ENCODE peak calls at places on chromosomes 6 and 20, in seven cellular contexts. One of them, this sample, is unnamed.

GRCh38 chr20:10925767-10926166 is 252.0 kb upstream of the JAG1 start:
- DNase-seq in astrocyte of the spinal cord: no peak
- DNase-seq in coronary artery: no peak
- DNase-seq in activated CD4-positive, alpha-beta memory T cell treated with anti-CD3 and anti-CD28 coated beads, Interleukin-2, amount 10 ng/mL, durations not matched to agents 7 days and 5 days: no peak
- DNase-seq in T-cell: no peak
- DNase-seq in KBM-7: no peak
- DNase-seq in T-helper 17 cell: no peak
- DNase-seq in this sample: no peak

GRCh38 chr6:25227854-25228253 is 51.3 kb upstream of the CARMIL1 start:
- DNase-seq in astrocyte of the spinal cord: no peak
- DNase-seq in coronary artery: no peak
- DNase-seq in activated CD4-positive, alpha-beta memory T cell treated with anti-CD3 and anti-CD28 coated beads, Interleukin-2, amount 10 ng/mL, durations not matched to agents 7 days and 5 days: no peak
- DNase-seq in T-cell: no peak
- DNase-seq in KBM-7: no peak
- DNase-seq in T-helper 17 cell: no peak
- DNase-seq in this sample: no peak

GRCh38 chr20:53826597-53827291 is 233.1 kb upstream of the ZNF217 start:
- DNase-seq in astrocyte of the spinal cord: no peak
- DNase-seq in coronary artery: no peak
- DNase-seq in activated CD4-positive, alpha-beta memory T cell treated with anti-CD3 and anti-CD28 coated beads, Interleukin-2, amount 10 ng/mL, durations not matched to agents 7 days and 5 days: no peak
- DNase-seq in T-cell: no peak
- DNase-seq in KBM-7: no peak
- DNase-seq in T-helper 17 cell: no peak
- DNase-seq in this sample: no peak

GRCh38 chr6:11083491-11083890 is 10.1 kb upstream of the SMIM13 start:
- DNase-seq in astrocyte of the spinal cord: peak; percentile 48
- DNase-seq in coronary artery: no peak
- DNase-seq in activated CD4-positive, alpha-beta memory T cell treated with anti-CD3 and anti-CD28 coated beads, Interleukin-2, amount 10 ng/mL, durations not matched to agents 7 days and 5 days: no peak
- DNase-seq in T-cell: no peak
- DNase-seq in KBM-7: no peak
- DNase-seq in T-helper 17 cell: no peak
- DNase-seq in this sample: no peak

GRCh38 chr6:149169761-149170359 is 147.7 kb upstream of the TAB2 start:
- DNase-seq in astrocyte of the spinal cord: peak; percentile 35
- DNase-seq in coronary artery: no peak
- DNase-seq in activated CD4-positive, alpha-beta memory T cell treated with anti-CD3 and anti-CD28 coated beads, Interleukin-2, amount 10 ng/mL, durations not matched to agents 7 days and 5 days: no peak
- DNase-seq in T-cell: no peak
- DNase-seq in KBM-7: no peak
- DNase-seq in T-helper 17 cell: no peak
- DNase-seq in this sample: no peak

GRCh38 chr6:111361648-111362047 is 121.4 kb downstream of the REV3L start:
- DNase-seq in astrocyte of the spinal cord: peak; percentile 48
- DNase-seq in coronary artery: no peak
- DNase-seq in activated CD4-positive, alpha-beta memory T cell treated with anti-CD3 and anti-CD28 coated beads, Interleukin-2, amount 10 ng/mL, durations not matched to agents 7 days and 5 days: no peak
- DNase-seq in T-cell: no peak
- DNase-seq in KBM-7: peak; percentile 45
- DNase-seq in T-helper 17 cell: no peak
- DNase-seq in this sample: no peak

GRCh38 chr6:11826779-11827178 is 48.2 kb upstream of the ADTRP start:
- DNase-seq in astrocyte of the spinal cord: no peak
- DNase-seq in coronary artery: no peak
- DNase-seq in activated CD4-positive, alpha-beta memory T cell treated with anti-CD3 and anti-CD28 coated beads, Interleukin-2, amount 10 ng/mL, durations not matched to agents 7 days and 5 days: no peak
- DNase-seq in T-cell: no peak
- DNase-seq in KBM-7: no peak
- DNase-seq in T-helper 17 cell: no peak
- DNase-seq in this sample: no peak

GRCh38 chr6:76072562-76072961 is at the start of gene IMPG1:
- DNase-seq in astrocyte of the spinal cord: no peak
- DNase-seq in coronary artery: no peak
- DNase-seq in activated CD4-positive, alpha-beta memory T cell treated with anti-CD3 and anti-CD28 coated beads, Interleukin-2, amount 10 ng/mL, durations not matched to agents 7 days and 5 days: no peak
- DNase-seq in T-cell: no peak
- DNase-seq in KBM-7: no peak
- DNase-seq in T-helper 17 cell: no peak
- DNase-seq in this sample: no peak

GRCh38 chr6:158322724-158323560 is 10.7 kb downstream of the TULP4 start:
- DNase-seq in astrocyte of the spinal cord: peak; percentile 59
- DNase-seq in coronary artery: no peak
- DNase-seq in activated CD4-positive, alpha-beta memory T cell treated with anti-CD3 and anti-CD28 coated beads, Interleukin-2, amount 10 ng/mL, durations not matched to agents 7 days and 5 days: no peak
- DNase-seq in T-cell: no peak
- DNase-seq in KBM-7: no peak
- DNase-seq in T-helper 17 cell: no peak
- DNase-seq in this sample: no peak

GRCh38 chr20:62739581-62740285 is 31.1 kb downstream of the NTSR1 start:
- DNase-seq in astrocyte of the spinal cord: no peak
- DNase-seq in coronary artery: no peak
- DNase-seq in activated CD4-positive, alpha-beta memory T cell treated with anti-CD3 and anti-CD28 coated beads, Interleukin-2, amount 10 ng/mL, durations not matched to agents 7 days and 5 days: peak; percentile 83
- DNase-seq in T-cell: no peak
- DNase-seq in KBM-7: peak; percentile 21
- DNase-seq in T-helper 17 cell: peak; percentile 32
- DNase-seq in this sample: no peak

GRCh38 chr6:33080127-33081089 is 4.6 kb downstream of the HLA-DPB1 start:
- DNase-seq in astrocyte of the spinal cord: peak; percentile 12
- DNase-seq in coronary artery: peak; percentile 84
- DNase-seq in activated CD4-positive, alpha-beta memory T cell treated with anti-CD3 and anti-CD28 coated beads, Interleukin-2, amount 10 ng/mL, durations not matched to agents 7 days and 5 days: no peak
- DNase-seq in T-cell: no peak
- DNase-seq in KBM-7: no peak
- DNase-seq in T-helper 17 cell: no peak
- DNase-seq in this sample: peak; percentile 88

GRCh38 chr6:41723178-41723935 is 12.1 kb downstream of the TFEB start:
- DNase-seq in astrocyte of the spinal cord: peak; percentile 79
- DNase-seq in coronary artery: no peak
- DNase-seq in activated CD4-positive, alpha-beta memory T cell treated with anti-CD3 and anti-CD28 coated beads, Interleukin-2, amount 10 ng/mL, durations not matched to agents 7 days and 5 days: no peak
- DNase-seq in T-cell: no peak
- DNase-seq in KBM-7: peak; percentile 94
- DNase-seq in T-helper 17 cell: no peak
- DNase-seq in this sample: no peak

GRCh38 chr6:26455357-26455970 is 2.3 kb upstream of the BTN2A1 start:
- DNase-seq in astrocyte of the spinal cord: no peak
- DNase-seq in coronary artery: no peak
- DNase-seq in activated CD4-positive, alpha-beta memory T cell treated with anti-CD3 and anti-CD28 coated beads, Interleukin-2, amount 10 ng/mL, durations not matched to agents 7 days and 5 days: no peak
- DNase-seq in T-cell: no peak
- DNase-seq in KBM-7: no peak
- DNase-seq in T-helper 17 cell: no peak
- DNase-seq in this sample: no peak

GRCh38 chr6:107800564-107801164 is 23.4 kb downstream of the SCML4 start:
- DNase-seq in astrocyte of the spinal cord: no peak
- DNase-seq in coronary artery: no peak
- DNase-seq in activated CD4-positive, alpha-beta memory T cell treated with anti-CD3 and anti-CD28 coated beads, Interleukin-2, amount 10 ng/mL, durations not matched to agents 7 days and 5 days: no peak
- DNase-seq in T-cell: no peak
- DNase-seq in KBM-7: no peak
- DNase-seq in T-helper 17 cell: no peak
- DNase-seq in this sample: no peak

GRCh38 chr6:14927398-14927797 is 318.5 kb upstream of the JARID2 start:
- DNase-seq in astrocyte of the spinal cord: no peak
- DNase-seq in coronary artery: no peak
- DNase-seq in activated CD4-positive, alpha-beta memory T cell treated with anti-CD3 and anti-CD28 coated beads, Interleukin-2, amount 10 ng/mL, durations not matched to agents 7 days and 5 days: no peak
- DNase-seq in T-cell: no peak
- DNase-seq in KBM-7: no peak
- DNase-seq in T-helper 17 cell: no peak
- DNase-seq in this sample: no peak

GRCh38 chr20:9185511-9185910 is 116.6 kb downstream of the PLCB4 start:
- DNase-seq in astrocyte of the spinal cord: peak; percentile 64
- DNase-seq in coronary artery: no peak
- DNase-seq in activated CD4-positive, alpha-beta memory T cell treated with anti-CD3 and anti-CD28 coated beads, Interleukin-2, amount 10 ng/mL, durations not matched to agents 7 days and 5 days: no peak
- DNase-seq in T-cell: no peak
- DNase-seq in KBM-7: no peak
- DNase-seq in T-helper 17 cell: no peak
- DNase-seq in this sample: no peak

GRCh38 chr20:53331151-53331973 is 262.3 kb downstream of the ZNF217 start:
- DNase-seq in astrocyte of the spinal cord: peak; percentile 1
- DNase-seq in coronary artery: no peak
- DNase-seq in activated CD4-positive, alpha-beta memory T cell treated with anti-CD3 and anti-CD28 coated beads, Interleukin-2, amount 10 ng/mL, durations not matched to agents 7 days and 5 days: no peak
- DNase-seq in T-cell: no peak
- DNase-seq in KBM-7: no peak
- DNase-seq in T-helper 17 cell: no peak
- DNase-seq in this sample: no peak

GRCh38 chr6:30044630-30045029 is 16.4 kb upstream of the POLR1H start:
- DNase-seq in astrocyte of the spinal cord: peak; percentile 36
- DNase-seq in coronary artery: no peak
- DNase-seq in activated CD4-positive, alpha-beta memory T cell treated with anti-CD3 and anti-CD28 coated beads, Interleukin-2, amount 10 ng/mL, durations not matched to agents 7 days and 5 days: no peak
- DNase-seq in T-cell: no peak
- DNase-seq in KBM-7: no peak
- DNase-seq in T-helper 17 cell: no peak
- DNase-seq in this sample: no peak

GRCh38 chr20:46638367-46639274 is 12.6 kb downstream of the SLC13A3 start:
- DNase-seq in astrocyte of the spinal cord: no peak
- DNase-seq in coronary artery: no peak
- DNase-seq in activated CD4-positive, alpha-beta memory T cell treated with anti-CD3 and anti-CD28 coated beads, Interleukin-2, amount 10 ng/mL, durations not matched to agents 7 days and 5 days: no peak
- DNase-seq in T-cell: no peak
- DNase-seq in KBM-7: no peak
- DNase-seq in T-helper 17 cell: no peak
- DNase-seq in this sample: no peak

GRCh38 chr6:72861935-72862432 is 240.1 kb downstream of the KCNQ5 start:
- DNase-seq in astrocyte of the spinal cord: peak; percentile 69
- DNase-seq in coronary artery: no peak
- DNase-seq in activated CD4-positive, alpha-beta memory T cell treated with anti-CD3 and anti-CD28 coated beads, Interleukin-2, amount 10 ng/mL, durations not matched to agents 7 days and 5 days: no peak
- DNase-seq in T-cell: no peak
- DNase-seq in KBM-7: peak; percentile 83
- DNase-seq in T-helper 17 cell: no peak
- DNase-seq in this sample: no peak

GRCh38 chr6:48996461-48997119 is 466.5 kb downstream of the MMUT start:
- DNase-seq in astrocyte of the spinal cord: no peak
- DNase-seq in coronary artery: no peak
- DNase-seq in activated CD4-positive, alpha-beta memory T cell treated with anti-CD3 and anti-CD28 coated beads, Interleukin-2, amount 10 ng/mL, durations not matched to agents 7 days and 5 days: no peak
- DNase-seq in T-cell: no peak
- DNase-seq in KBM-7: no peak
- DNase-seq in T-helper 17 cell: no peak
- DNase-seq in this sample: no peak

GRCh38 chr6:105879902-105880547 is 206.1 kb upstream of the PRDM1 start:
- DNase-seq in astrocyte of the spinal cord: no peak
- DNase-seq in coronary artery: no peak
- DNase-seq in activated CD4-positive, alpha-beta memory T cell treated with anti-CD3 and anti-CD28 coated beads, Interleukin-2, amount 10 ng/mL, durations not matched to agents 7 days and 5 days: peak; percentile 25
- DNase-seq in T-cell: no peak
- DNase-seq in KBM-7: peak; percentile 91
- DNase-seq in T-helper 17 cell: no peak
- DNase-seq in this sample: no peak

GRCh38 chr6:51839975-51840374 is 247.4 kb downstream of the PKHD1 start:
- DNase-seq in astrocyte of the spinal cord: no peak
- DNase-seq in coronary artery: no peak
- DNase-seq in activated CD4-positive, alpha-beta memory T cell treated with anti-CD3 and anti-CD28 coated beads, Interleukin-2, amount 10 ng/mL, durations not matched to agents 7 days and 5 days: no peak
- DNase-seq in T-cell: no peak
- DNase-seq in KBM-7: no peak
- DNase-seq in T-helper 17 cell: no peak
- DNase-seq in this sample: no peak

GRCh38 chr6:24890471-24890870 is 45.3 kb downstream of the RIPOR2 start:
- DNase-seq in astrocyte of the spinal cord: no peak
- DNase-seq in coronary artery: no peak
- DNase-seq in activated CD4-positive, alpha-beta memory T cell treated with anti-CD3 and anti-CD28 coated beads, Interleukin-2, amount 10 ng/mL, durations not matched to agents 7 days and 5 days: no peak
- DNase-seq in T-cell: no peak
- DNase-seq in KBM-7: no peak
- DNase-seq in T-helper 17 cell: no peak
- DNase-seq in this sample: no peak

GRCh38 chr6:170026272-170027110 is 264.4 kb downstream of the DLL1 start:
- DNase-seq in astrocyte of the spinal cord: no peak
- DNase-seq in coronary artery: peak; percentile 64
- DNase-seq in activated CD4-positive, alpha-beta memory T cell treated with anti-CD3 and anti-CD28 coated beads, Interleukin-2, amount 10 ng/mL, durations not matched to agents 7 days and 5 days: no peak
- DNase-seq in T-cell: no peak
- DNase-seq in KBM-7: no peak
- DNase-seq in T-helper 17 cell: no peak
- DNase-seq in this sample: peak; percentile 89

GRCh38 chr6:37674161-37674560 is 23.5 kb downstream of the MDGA1 start:
- DNase-seq in astrocyte of the spinal cord: no peak
- DNase-seq in coronary artery: no peak
- DNase-seq in activated CD4-positive, alpha-beta memory T cell treated with anti-CD3 and anti-CD28 coated beads, Interleukin-2, amount 10 ng/mL, durations not matched to agents 7 days and 5 days: no peak
- DNase-seq in T-cell: no peak
- DNase-seq in KBM-7: no peak
- DNase-seq in T-helper 17 cell: no peak
- DNase-seq in this sample: no peak

GRCh38 chr20:57661201-57662027 is 41.2 kb upstream of the ZBP1 start:
- DNase-seq in astrocyte of the spinal cord: no peak
- DNase-seq in coronary artery: peak; percentile 68
- DNase-seq in activated CD4-positive, alpha-beta memory T cell treated with anti-CD3 and anti-CD28 coated beads, Interleukin-2, amount 10 ng/mL, durations not matched to agents 7 days and 5 days: no peak
- DNase-seq in T-cell: no peak
- DNase-seq in KBM-7: no peak
- DNase-seq in T-helper 17 cell: peak; percentile 3
- DNase-seq in this sample: no peak

GRCh38 chr20:44720994-44721784 is 6.0 kb downstream of the CCN5 start:
- DNase-seq in astrocyte of the spinal cord: peak; percentile 67
- DNase-seq in coronary artery: no peak
- DNase-seq in activated CD4-positive, alpha-beta memory T cell treated with anti-CD3 and anti-CD28 coated beads, Interleukin-2, amount 10 ng/mL, durations not matched to agents 7 days and 5 days: no peak
- DNase-seq in T-cell: no peak
- DNase-seq in KBM-7: no peak
- DNase-seq in T-helper 17 cell: no peak
- DNase-seq in this sample: no peak

GRCh38 chr20:57389695-57390603 is 1.2 kb upstream of the RBM38 start:
- DNase-seq in astrocyte of the spinal cord: no peak
- DNase-seq in coronary artery: no peak
- DNase-seq in activated CD4-positive, alpha-beta memory T cell treated with anti-CD3 and anti-CD28 coated beads, Interleukin-2, amount 10 ng/mL, durations not matched to agents 7 days and 5 days: peak; percentile 66
- DNase-seq in T-cell: peak; percentile 48
- DNase-seq in KBM-7: no peak
- DNase-seq in T-helper 17 cell: peak; percentile 62
- DNase-seq in this sample: no peak

GRCh38 chr20:48817367-48818030 is 10.3 kb downstream of the PREX1 start:
- DNase-seq in astrocyte of the spinal cord: no peak
- DNase-seq in coronary artery: no peak
- DNase-seq in activated CD4-positive, alpha-beta memory T cell treated with anti-CD3 and anti-CD28 coated beads, Interleukin-2, amount 10 ng/mL, durations not matched to agents 7 days and 5 days: no peak
- DNase-seq in T-cell: no peak
- DNase-seq in KBM-7: no peak
- DNase-seq in T-helper 17 cell: no peak
- DNase-seq in this sample: no peak

GRCh38 chr6:77017537-77017936 is 445.8 kb downstream of the HTR1B start:
- DNase-seq in astrocyte of the spinal cord: no peak
- DNase-seq in coronary artery: no peak
- DNase-seq in activated CD4-positive, alpha-beta memory T cell treated with anti-CD3 and anti-CD28 coated beads, Interleukin-2, amount 10 ng/mL, durations not matched to agents 7 days and 5 days: no peak
- DNase-seq in T-cell: no peak
- DNase-seq in KBM-7: no peak
- DNase-seq in T-helper 17 cell: no peak
- DNase-seq in this sample: no peak

GRCh38 chr20:3209023-3209945 is at the start of gene ITPA:
- DNase-seq in astrocyte of the spinal cord: peak; percentile 33
- DNase-seq in coronary artery: no peak
- DNase-seq in activated CD4-positive, alpha-beta memory T cell treated with anti-CD3 and anti-CD28 coated beads, Interleukin-2, amount 10 ng/mL, durations not matched to agents 7 days and 5 days: peak; percentile 72
- DNase-seq in T-cell: peak; percentile 34
- DNase-seq in KBM-7: peak; percentile 71
- DNase-seq in T-helper 17 cell: peak; percentile 34
- DNase-seq in this sample: no peak

GRCh38 chr6:167988945-167989841 is 8.3 kb upstream of the KIF25 start:
- DNase-seq in astrocyte of the spinal cord: no peak
- DNase-seq in coronary artery: peak; percentile 56
- DNase-seq in activated CD4-positive, alpha-beta memory T cell treated with anti-CD3 and anti-CD28 coated beads, Interleukin-2, amount 10 ng/mL, durations not matched to agents 7 days and 5 days: no peak
- DNase-seq in T-cell: no peak
- DNase-seq in KBM-7: no peak
- DNase-seq in T-helper 17 cell: no peak
- DNase-seq in this sample: no peak

GRCh38 chr6:116073765-116074450 is 13.2 kb upstream of the FRK start:
- DNase-seq in astrocyte of the spinal cord: peak; percentile 66
- DNase-seq in coronary artery: no peak
- DNase-seq in activated CD4-positive, alpha-beta memory T cell treated with anti-CD3 and anti-CD28 coated beads, Interleukin-2, amount 10 ng/mL, durations not matched to agents 7 days and 5 days: no peak
- DNase-seq in T-cell: no peak
- DNase-seq in KBM-7: no peak
- DNase-seq in T-helper 17 cell: no peak
- DNase-seq in this sample: no peak

GRCh38 chr6:155247618-155248017 is 16.2 kb upstream of the CLDN20 start:
- DNase-seq in astrocyte of the spinal cord: no peak
- DNase-seq in coronary artery: no peak
- DNase-seq in activated CD4-positive, alpha-beta memory T cell treated with anti-CD3 and anti-CD28 coated beads, Interleukin-2, amount 10 ng/mL, durations not matched to agents 7 days and 5 days: no peak
- DNase-seq in T-cell: no peak
- DNase-seq in KBM-7: no peak
- DNase-seq in T-helper 17 cell: no peak
- DNase-seq in this sample: no peak

GRCh38 chr20:50386641-50386960 is 123.6 kb upstream of the PTPN1 start:
- DNase-seq in astrocyte of the spinal cord: no peak
- DNase-seq in coronary artery: no peak
- DNase-seq in activated CD4-positive, alpha-beta memory T cell treated with anti-CD3 and anti-CD28 coated beads, Interleukin-2, amount 10 ng/mL, durations not matched to agents 7 days and 5 days: no peak
- DNase-seq in T-cell: no peak
- DNase-seq in KBM-7: no peak
- DNase-seq in T-helper 17 cell: no peak
- DNase-seq in this sample: no peak